ENCODE peak calls at places on chromosomes 13 and 19, in eight cellular contexts. One of them, this sample, is unnamed.

GRCh38 chr13:99303863-99304521 is 3.2 kb downstream of the GPR183 start:
- DNase-seq in left ventricle myocardium inferior: no peak
- DNase-seq in AG10803: no peak
- DNase-seq in mucosa of descending colon: no peak
- DNase-seq in suprapubic skin: no peak
- DNase-seq in testis: no peak
- DNase-seq in neural progenitor cell: no peak
- DNase-seq in tibial artery: peak; percentile 33
- DNase-seq in this sample: no peak

GRCh38 chr13:33188093-33188882 is 97.3 kb downstream of the STARD13 start:
- DNase-seq in left ventricle myocardium inferior: no peak
- DNase-seq in AG10803: peak; percentile 28
- DNase-seq in mucosa of descending colon: no peak
- DNase-seq in suprapubic skin: no peak
- DNase-seq in testis: no peak
- DNase-seq in neural progenitor cell: no peak
- DNase-seq in tibial artery: no peak
- DNase-seq in this sample: no peak

GRCh38 chr19:49155830-49156346 is 692 bp upstream of the HRC start:
- DNase-seq in left ventricle myocardium inferior: peak; percentile 65
- DNase-seq in AG10803: no peak
- DNase-seq in mucosa of descending colon: no peak
- DNase-seq in suprapubic skin: no peak
- DNase-seq in testis: no peak
- DNase-seq in neural progenitor cell: peak; percentile 36
- DNase-seq in tibial artery: no peak
- DNase-seq in this sample: peak; percentile 85

GRCh38 chr19:56969726-56970125 is 129.2 kb upstream of the PEG3 start:
- DNase-seq in left ventricle myocardium inferior: no peak
- DNase-seq in AG10803: no peak
- DNase-seq in mucosa of descending colon: no peak
- DNase-seq in suprapubic skin: no peak
- DNase-seq in testis: peak; percentile 40
- DNase-seq in neural progenitor cell: no peak
- DNase-seq in tibial artery: no peak
- DNase-seq in this sample: no peak

GRCh38 chr13:41196011-41196410 is 1.6 kb upstream of the KBTBD7 start:
- DNase-seq in left ventricle myocardium inferior: no peak
- DNase-seq in AG10803: no peak
- DNase-seq in mucosa of descending colon: no peak
- DNase-seq in suprapubic skin: no peak
- DNase-seq in testis: no peak
- DNase-seq in neural progenitor cell: no peak
- DNase-seq in tibial artery: no peak
- DNase-seq in this sample: peak; percentile 30

GRCh38 chr13:67971291-67971690 is 741.2 kb upstream of the PCDH9 start:
- DNase-seq in left ventricle myocardium inferior: no peak
- DNase-seq in AG10803: no peak
- DNase-seq in mucosa of descending colon: no peak
- DNase-seq in suprapubic skin: no peak
- DNase-seq in testis: no peak
- DNase-seq in neural progenitor cell: no peak
- DNase-seq in tibial artery: no peak
- DNase-seq in this sample: no peak

GRCh38 chr13:30844548-30845296 is 61.3 kb upstream of the MEDAG start:
- DNase-seq in left ventricle myocardium inferior: no peak
- DNase-seq in AG10803: no peak
- DNase-seq in mucosa of descending colon: no peak
- DNase-seq in suprapubic skin: no peak
- DNase-seq in testis: no peak
- DNase-seq in neural progenitor cell: no peak
- DNase-seq in tibial artery: no peak
- DNase-seq in this sample: no peak

GRCh38 chr13:110664673-110665072 is 41.2 kb downstream of the CARS2 start:
- DNase-seq in left ventricle myocardium inferior: no peak
- DNase-seq in AG10803: no peak
- DNase-seq in mucosa of descending colon: no peak
- DNase-seq in suprapubic skin: no peak
- DNase-seq in testis: no peak
- DNase-seq in neural progenitor cell: no peak
- DNase-seq in tibial artery: no peak
- DNase-seq in this sample: no peak

GRCh38 chr13:76775031-76775740 is 111.0 kb downstream of the KCTD12 start:
- DNase-seq in left ventricle myocardium inferior: no peak
- DNase-seq in AG10803: no peak
- DNase-seq in mucosa of descending colon: no peak
- DNase-seq in suprapubic skin: no peak
- DNase-seq in testis: no peak
- DNase-seq in neural progenitor cell: no peak
- DNase-seq in tibial artery: no peak
- DNase-seq in this sample: no peak

GRCh38 chr13:51221674-51222509 is at the start of gene FAM124A:
- DNase-seq in left ventricle myocardium inferior: peak; percentile 50
- DNase-seq in AG10803: peak; percentile 16
- DNase-seq in mucosa of descending colon: peak; percentile 41
- DNase-seq in suprapubic skin: no peak
- DNase-seq in testis: no peak
- DNase-seq in neural progenitor cell: peak; percentile 91
- DNase-seq in tibial artery: no peak
- DNase-seq in this sample: peak; percentile 97

GRCh38 chr13:98482476-98483444 is 94.1 kb downstream of the STK24 start:
- DNase-seq in left ventricle myocardium inferior: peak; percentile 80
- DNase-seq in AG10803: peak; percentile 86
- DNase-seq in mucosa of descending colon: peak; percentile 60
- DNase-seq in suprapubic skin: no peak
- DNase-seq in testis: peak; percentile 83
- DNase-seq in neural progenitor cell: peak; percentile 45
- DNase-seq in tibial artery: peak; percentile 64
- DNase-seq in this sample: peak; percentile 95

GRCh38 chr13:24264976-24265375 is 44.4 kb upstream of the C1QTNF9 start:
- DNase-seq in left ventricle myocardium inferior: no peak
- DNase-seq in AG10803: no peak
- DNase-seq in mucosa of descending colon: peak; percentile 49
- DNase-seq in suprapubic skin: no peak
- DNase-seq in testis: peak; percentile 21
- DNase-seq in neural progenitor cell: no peak
- DNase-seq in tibial artery: no peak
- DNase-seq in this sample: no peak

GRCh38 chr19:16385821-16386220 is 61.2 kb downstream of the KLF2 start:
- DNase-seq in left ventricle myocardium inferior: peak; percentile 9
- DNase-seq in AG10803: no peak
- DNase-seq in mucosa of descending colon: no peak
- DNase-seq in suprapubic skin: no peak
- DNase-seq in testis: no peak
- DNase-seq in neural progenitor cell: no peak
- DNase-seq in tibial artery: no peak
- DNase-seq in this sample: no peak

GRCh38 chr13:111330211-111330610 is 9.8 kb downstream of the TEX29 start:
- DNase-seq in left ventricle myocardium inferior: no peak
- DNase-seq in AG10803: no peak
- DNase-seq in mucosa of descending colon: no peak
- DNase-seq in suprapubic skin: no peak
- DNase-seq in testis: no peak
- DNase-seq in neural progenitor cell: no peak
- DNase-seq in tibial artery: no peak
- DNase-seq in this sample: no peak

GRCh38 chr13:38385152-38385891 is 35.7 kb downstream of the UFM1 start:
- DNase-seq in left ventricle myocardium inferior: no peak
- DNase-seq in AG10803: peak; percentile 42
- DNase-seq in mucosa of descending colon: no peak
- DNase-seq in suprapubic skin: no peak
- DNase-seq in testis: no peak
- DNase-seq in neural progenitor cell: no peak
- DNase-seq in tibial artery: no peak
- DNase-seq in this sample: no peak

GRCh38 chr13:26786651-26787295 is 26.2 kb upstream of the GPR12 start:
- DNase-seq in left ventricle myocardium inferior: no peak
- DNase-seq in AG10803: no peak
- DNase-seq in mucosa of descending colon: no peak
- DNase-seq in suprapubic skin: no peak
- DNase-seq in testis: no peak
- DNase-seq in neural progenitor cell: no peak
- DNase-seq in tibial artery: no peak
- DNase-seq in this sample: no peak

GRCh38 chr13:26787961-26788360 is 27.4 kb upstream of the GPR12 start:
- DNase-seq in left ventricle myocardium inferior: no peak
- DNase-seq in AG10803: no peak
- DNase-seq in mucosa of descending colon: no peak
- DNase-seq in suprapubic skin: no peak
- DNase-seq in testis: no peak
- DNase-seq in neural progenitor cell: no peak
- DNase-seq in tibial artery: no peak
- DNase-seq in this sample: no peak

GRCh38 chr13:26785845-26786630 is 25.5 kb upstream of the GPR12 start:
- DNase-seq in left ventricle myocardium inferior: no peak
- DNase-seq in AG10803: peak; percentile 1
- DNase-seq in mucosa of descending colon: peak; percentile 16
- DNase-seq in suprapubic skin: peak; percentile 81
- DNase-seq in testis: no peak
- DNase-seq in neural progenitor cell: peak; percentile 30
- DNase-seq in tibial artery: peak; percentile 37
- DNase-seq in this sample: no peak

DNA sequence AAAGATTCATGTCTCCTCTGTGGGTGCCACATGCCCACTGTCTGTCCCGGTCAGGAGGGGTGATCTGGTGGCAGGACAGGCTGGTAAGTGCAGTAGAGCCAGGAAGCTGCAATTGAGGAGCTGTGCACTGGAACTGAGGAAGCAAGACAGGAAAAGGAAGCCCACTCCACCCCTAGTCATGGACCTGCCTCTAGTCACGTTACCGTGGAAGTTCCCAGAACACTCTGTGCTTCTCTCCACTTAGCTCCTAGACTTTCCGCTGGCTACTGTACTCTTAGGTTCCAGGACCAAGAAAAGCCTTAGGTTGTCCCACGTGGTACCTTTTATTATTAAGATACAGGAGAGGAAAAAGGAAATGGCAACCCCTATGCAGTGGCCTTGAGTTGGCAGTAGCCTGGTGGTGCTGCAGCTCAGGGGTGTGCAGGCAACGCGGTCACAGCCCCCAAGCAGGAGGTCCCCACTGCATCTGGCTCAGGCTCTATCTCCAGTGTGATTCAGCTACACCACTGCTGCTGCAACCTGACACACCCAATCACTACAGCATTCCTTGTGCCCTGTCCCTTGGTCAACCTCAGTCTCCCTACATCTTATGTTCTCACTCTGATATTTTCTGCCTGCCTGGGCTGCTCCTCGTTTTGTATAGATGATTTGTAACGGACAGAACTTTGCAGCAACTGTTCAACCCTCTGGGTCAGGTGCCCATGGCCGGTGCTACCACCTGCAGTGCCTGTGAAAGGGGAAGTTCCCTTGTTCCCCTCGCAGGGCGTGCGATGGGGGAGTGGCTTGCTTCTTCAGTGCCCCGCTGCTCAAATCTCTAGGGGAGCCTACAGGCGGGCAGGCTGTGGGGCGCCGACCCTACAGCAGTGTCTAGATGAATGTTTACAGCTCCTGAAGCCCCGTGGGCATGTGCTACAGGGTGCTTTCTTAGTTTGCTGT is 24.4 kb upstream of the GPR12 start:
- DNase-seq in left ventricle myocardium inferior: no peak
- DNase-seq in AG10803: no peak
- DNase-seq in mucosa of descending colon: peak; percentile 3
- DNase-seq in suprapubic skin: no peak
- DNase-seq in testis: no peak
- DNase-seq in neural progenitor cell: peak; percentile 50
- DNase-seq in tibial artery: peak; percentile 28
- DNase-seq in this sample: no peak
- H3K4me3 ChIP-seq in left ventricle myocardium inferior: peak overlapping the region; percentile 42
- H3K4me3 ChIP-seq in AG10803: no peak overlapping the region
- H3K4me3 ChIP-seq in mucosa of descending colon: no peak overlapping the region
- H3K4me3 ChIP-seq in suprapubic skin: peak overlapping the region; percentile 20
- H3K4me3 ChIP-seq in testis: peak overlapping the region; percentile 31
- H3K4me3 ChIP-seq in neural progenitor cell: peak overlapping the region; percentile 44
- H3K4me3 ChIP-seq in tibial artery: no peak overlapping the region
- H3K4me3 ChIP-seq in this sample: no peak overlapping the region

GRCh38 chr13:113741101-113741731 is 17.8 kb upstream of the TMEM255B start:
- DNase-seq in left ventricle myocardium inferior: no peak
- DNase-seq in AG10803: no peak
- DNase-seq in mucosa of descending colon: no peak
- DNase-seq in suprapubic skin: no peak
- DNase-seq in testis: no peak
- DNase-seq in neural progenitor cell: no peak
- DNase-seq in tibial artery: no peak
- DNase-seq in this sample: no peak

GRCh38 chr13:113742445-113743120 is 16.4 kb upstream of the TMEM255B start:
- DNase-seq in left ventricle myocardium inferior: no peak
- DNase-seq in AG10803: no peak
- DNase-seq in mucosa of descending colon: no peak
- DNase-seq in suprapubic skin: no peak
- DNase-seq in testis: no peak
- DNase-seq in neural progenitor cell: no peak
- DNase-seq in tibial artery: no peak
- DNase-seq in this sample: no peak

GRCh38 chr13:113743366-113744195 is 15.4 kb upstream of the TMEM255B start:
- DNase-seq in left ventricle myocardium inferior: no peak
- DNase-seq in AG10803: no peak
- DNase-seq in mucosa of descending colon: no peak
- DNase-seq in suprapubic skin: no peak
- DNase-seq in testis: no peak
- DNase-seq in neural progenitor cell: no peak
- DNase-seq in tibial artery: no peak
- DNase-seq in this sample: no peak

GRCh38 chr13:113740661-113741060 is 18.4 kb upstream of the TMEM255B start:
- DNase-seq in left ventricle myocardium inferior: no peak
- DNase-seq in AG10803: no peak
- DNase-seq in mucosa of descending colon: no peak
- DNase-seq in suprapubic skin: no peak
- DNase-seq in testis: no peak
- DNase-seq in neural progenitor cell: no peak
- DNase-seq in tibial artery: no peak
- DNase-seq in this sample: no peak

GRCh38 chr13:113742000-113742441 is 17.0 kb upstream of the TMEM255B start:
- DNase-seq in left ventricle myocardium inferior: no peak
- DNase-seq in AG10803: peak; percentile 46
- DNase-seq in mucosa of descending colon: peak; percentile 52
- DNase-seq in suprapubic skin: no peak
- DNase-seq in testis: no peak
- DNase-seq in neural progenitor cell: peak; percentile 53
- DNase-seq in tibial artery: peak; percentile 61
- DNase-seq in this sample: peak; percentile 96
- TF ChIP-seq CTCF in left ventricle myocardium inferior: peak; percentile 13
- TF ChIP-seq CTCF in AG10803: no peak
- TF ChIP-seq CTCF in mucosa of descending colon: no peak
- TF ChIP-seq CTCF in suprapubic skin: no peak
- TF ChIP-seq CTCF in testis: no peak
- TF ChIP-seq CTCF in neural progenitor cell: peak; percentile 49
- TF ChIP-seq CTCF in tibial artery: no peak
- TF ChIP-seq CTCF in this sample: peak; percentile 21

GRCh38 chr13:89402211-89402610 is 1731.0 kb downstream of the SLITRK5 start:
- DNase-seq in left ventricle myocardium inferior: no peak
- DNase-seq in AG10803: no peak
- DNase-seq in mucosa of descending colon: no peak
- DNase-seq in suprapubic skin: no peak
- DNase-seq in testis: no peak
- DNase-seq in neural progenitor cell: no peak
- DNase-seq in tibial artery: no peak
- DNase-seq in this sample: no peak
- H3K4me3 ChIP-seq in left ventricle myocardium inferior: no peak overlapping the region
- H3K4me3 ChIP-seq in AG10803: no peak overlapping the region
- H3K4me3 ChIP-seq in mucosa of descending colon: no peak overlapping the region
- H3K4me3 ChIP-seq in suprapubic skin: no peak overlapping the region
- H3K4me3 ChIP-seq in testis: no peak overlapping the region
- H3K4me3 ChIP-seq in neural progenitor cell: no peak overlapping the region
- H3K4me3 ChIP-seq in tibial artery: no peak overlapping the region
- H3K4me3 ChIP-seq in this sample: no peak overlapping the region

GRCh38 chr13:49645451-49645850 is 17.1 kb downstream of the ARL11 start:
- DNase-seq in left ventricle myocardium inferior: no peak
- DNase-seq in AG10803: no peak
- DNase-seq in mucosa of descending colon: no peak
- DNase-seq in suprapubic skin: no peak
- DNase-seq in testis: no peak
- DNase-seq in neural progenitor cell: no peak
- DNase-seq in tibial artery: no peak
- DNase-seq in this sample: no peak
- TF ChIP-seq CTCF in left ventricle myocardium inferior: no peak
- TF ChIP-seq CTCF in AG10803: no peak
- TF ChIP-seq CTCF in mucosa of descending colon: no peak
- TF ChIP-seq CTCF in suprapubic skin: no peak
- TF ChIP-seq CTCF in testis: no peak
- TF ChIP-seq CTCF in neural progenitor cell: no peak
- TF ChIP-seq CTCF in tibial artery: no peak
- TF ChIP-seq CTCF in this sample: no peak

This sample was measured in osteoblast.